ENCODE peak calls at places on chromosomes 1 and 21, in six cellular contexts. Q, B, Z, T, A and F are unnamed samples.

GRCh38 chr21:32022141-32022540 is 149.3 kb downstream of the HUNK start:
- DNase-seq in Q (no peak), B (no peak), Z (no peak), T (no peak), A (no peak), F (no peak)

GRCh38 chr1:20981903-20982695 is 194.6 kb downstream of the EIF4G3 start:
- DNase-seq in Q (no peak), B (no peak), Z (peak), T (no peak), A (no peak), F (no peak)

GRCh38 chr1:184889183-184889582 is 85.1 kb downstream of the NIBAN1 start:
- DNase-seq in Q (no peak), B (no peak), Z (no peak), T (no peak), A (no peak), F (no peak)

GRCh38 chr1:93692983-93693591 is 11.4 kb upstream of the BCAR3 start:
- DNase-seq in Q (no peak), B (peak), Z (peak), T (no peak), A (no peak), F (no peak)

GRCh38 chr1:234913771-234914170 is 214.9 kb downstream of the TOMM20 start:
- DNase-seq in Q (no peak), B (peak), Z (no peak), T (no peak), A (no peak), F (no peak)

GRCh38 chr1:109914587-109915240 is 4.1 kb downstream of the CSF1 start:
- DNase-seq in Q (no peak), B (peak), Z (peak), T (no peak), A (no peak), F (no peak)

GRCh38 chr1:153642161-153642560 is 8.3 kb downstream of the CHTOP start:
- DNase-seq in Q (no peak), B (no peak), Z (no peak), T (no peak), A (no peak), F (no peak)

GRCh38 chr1:67514299-67514698 is 84.1 kb upstream of the SERBP1 start:
- DNase-seq in Q (no peak), B (no peak), Z (no peak), T (no peak), A (no peak), F (no peak)

GRCh38 chr1:160131803-160132565 is 16.4 kb downstream of the ATP1A2 start:
- DNase-seq in Q (peak), B (peak), Z (no peak), T (no peak), A (no peak), F (no peak)

GRCh38 chr1:162206749-162207635 is 137.5 kb downstream of the NOS1AP start:
- DNase-seq in Q (peak), B (peak), Z (peak), T (no peak), A (no peak), F (no peak)

GRCh38 chr1:2228684-2229031 is 539 bp downstream of the SKI start:
- DNase-seq in Q (peak), B (no peak), Z (no peak), T (no peak), A (no peak), F (no peak)

GRCh38 chr1:170619167-170620030 is 44.5 kb upstream of the PRRX1 start:
- DNase-seq in Q (peak), B (no peak), Z (no peak), T (no peak), A (no peak), F (no peak)

GRCh38 chr1:118097622-118098348 is 87.2 kb downstream of the SPAG17 start:
- DNase-seq in Q (no peak), B (no peak), Z (no peak), T (no peak), A (no peak), F (no peak)

GRCh38 chr1:151613275-151613867 is 1.5 kb downstream of the SNX27 start:
- DNase-seq in Q (no peak), B (no peak), Z (no peak), T (peak), A (no peak), F (no peak)

GRCh38 chr1:20956272-20956671 is 169.2 kb upstream of the HP1BP3 start:
- DNase-seq in Q (no peak), B (no peak), Z (no peak), T (no peak), A (no peak), F (no peak)

GRCh38 chr1:3630161-3630611 is 5.4 kb downstream of the TPRG1L start:
- DNase-seq in Q (no peak), B (no peak), Z (no peak), T (no peak), A (no peak), F (no peak)

GRCh38 chr1:76330993-76331603 is 256.6 kb downstream of the ST6GALNAC3 start:
- DNase-seq in Q (peak), B (no peak), Z (peak), T (peak), A (peak), F (no peak)

GRCh38 chr1:61426884-61427283 is 298.1 kb downstream of the TM2D1 start:
- DNase-seq in Q (no peak), B (no peak), Z (no peak), T (no peak), A (no peak), F (no peak)

GRCh38 chr1:94937820-94938219 is 10.9 kb upstream of the CNN3 start:
- DNase-seq in Q (no peak), B (no peak), Z (no peak), T (no peak), A (no peak), F (no peak)

GRCh38 chr1:68801440-68801839 is 304.6 kb upstream of the DEPDC1 start:
- DNase-seq in Q (no peak), B (no peak), Z (no peak), T (no peak), A (no peak), F (no peak)

GRCh38 chr1:68799096-68799495 is 302.2 kb upstream of the DEPDC1 start:
- DNase-seq in Q (no peak), B (no peak), Z (no peak), T (no peak), A (no peak), F (no peak)

GRCh38 chr1:68800182-68800581 is 303.3 kb upstream of the DEPDC1 start:
- DNase-seq in Q (no peak), B (no peak), Z (no peak), T (no peak), A (no peak), F (no peak)

GRCh38 chr1:68795956-68796355 is 299.1 kb upstream of the DEPDC1 start:
- DNase-seq in Q (no peak), B (no peak), Z (no peak), T (no peak), A (no peak), F (no peak)

GRCh38 chr1:68796888-68797287 is 300.0 kb upstream of the DEPDC1 start:
- DNase-seq in Q (no peak), B (no peak), Z (no peak), T (no peak), A (no peak), F (no peak)
- TF ChIP-seq CTCF in Q (no peak), B (no peak), Z (no peak), T (no peak), A (no peak), F (no peak)

GRCh38 chr1:179293340-179294327 is at the start of gene SOAT1:
- DNase-seq in Q (peak), B (peak), Z (peak), T (peak), A (peak), F (peak)
- TF ChIP-seq CTCF in Q (no peak), B (no peak), Z (no peak), T (peak), A (no peak), F (no peak)

GRCh38 chr1:203028784-203029553 is 2.7 kb downstream of the PPFIA4 start:
- DNase-seq in Q (no peak), B (no peak), Z (peak), T (no peak), A (no peak), F (no peak)

GRCh38 chr1:203025721-203026665 is at the start of gene PPFIA4:
- DNase-seq in Q (peak), B (peak), Z (peak), T (peak), A (peak), F (peak)

GRCh38 chr1:203028067-203028783 is 1.9 kb downstream of the PPFIA4 start:
- DNase-seq in Q (no peak), B (no peak), Z (peak), T (no peak), A (no peak), F (no peak)

GRCh38 chr1:203031467-203031866 is 5.2 kb downstream of the PPFIA4 start:
- DNase-seq in Q (no peak), B (no peak), Z (no peak), T (no peak), A (no peak), F (no peak)

GRCh38 chr1:203026666-203027663 is 674 bp downstream of the PPFIA4 start:
- DNase-seq in Q (no peak), B (no peak), Z (no peak), T (no peak), A (no peak), F (no peak)
- TF ChIP-seq CTCF in Q (no peak), B (no peak), Z (no peak), T (peak), A (no peak), F (no peak)

GRCh38 chr1:56434659-56435202 is 144.6 kb downstream of the PLPP3 start:
- DNase-seq in Q (no peak), B (no peak), Z (no peak), T (no peak), A (no peak), F (no peak)
- TF ChIP-seq CTCF in Q (no peak), B (no peak), Z (no peak), T (peak), A (no peak), F (no peak)

GRCh38 chr1:32808580-32808979 is 8.6 kb downstream of the YARS1 start:
- DNase-seq in Q (no peak), B (no peak), Z (no peak), T (no peak), A (no peak), F (no peak)

GRCh38 chr1:32806910-32807523 is 10.1 kb downstream of the YARS1 start:
- DNase-seq in Q (no peak), B (no peak), Z (peak), T (no peak), A (no peak), F (no peak)

GRCh38 chr1:32811265-32811664 is 5.9 kb downstream of the YARS1 start:
- DNase-seq in Q (no peak), B (no peak), Z (no peak), T (no peak), A (no peak), F (no peak)

GRCh38 chr1:32811917-32812316 is 5.2 kb downstream of the YARS1 start:
- DNase-seq in Q (no peak), B (no peak), Z (no peak), T (no peak), A (no peak), F (no peak)

GRCh38 chr1:32810358-32810757 is 6.8 kb downstream of the YARS1 start:
- DNase-seq in Q (no peak), B (no peak), Z (no peak), T (no peak), A (no peak), F (no peak)
- TF ChIP-seq CTCF in Q (no peak), B (no peak), Z (no peak), T (no peak), A (no peak), F (no peak)

GRCh38 chr1:150161747-150162581 is 12.2 kb downstream of the PLEKHO1 start:
- DNase-seq in Q (no peak), B (no peak), Z (no peak), T (peak), A (no peak), F (no peak)
- TF ChIP-seq CTCF in Q (no peak), B (no peak), Z (no peak), T (no peak), A (no peak), F (no peak)

GRCh38 chr1:27538793-27539192 is 48.8 kb upstream of the WASF2 start:
- DNase-seq in Q (no peak), B (no peak), Z (peak), T (no peak), A (no peak), F (no peak)

GRCh38 chr1:27535386-27535785 is 45.4 kb upstream of the WASF2 start:
- DNase-seq in Q (no peak), B (no peak), Z (no peak), T (no peak), A (no peak), F (no peak)

GRCh38 chr1:27536004-27536757 is 46.2 kb upstream of the WASF2 start:
- DNase-seq in Q (no peak), B (no peak), Z (no peak), T (no peak), A (no peak), F (no peak)

GRCh38 chr1:27539901-27540861 is 50.2 kb upstream of the WASF2 start:
- DNase-seq in Q (no peak), B (peak), Z (peak), T (no peak), A (peak), F (no peak)

GRCh38 chr1:27536767-27537166 is 46.8 kb upstream of the WASF2 start:
- DNase-seq in Q (peak), B (no peak), Z (peak), T (peak), A (peak), F (no peak)
- TF ChIP-seq CTCF in Q (no peak), B (no peak), Z (no peak), T (no peak), A (no peak), F (no peak)

GRCh38 chr21:39938086-39938611 is 70.9 kb downstream of the PCP4 start:
- DNase-seq in Q (peak), B (no peak), Z (no peak), T (no peak), A (peak), F (no peak)
- TF ChIP-seq CTCF in Q (no peak), B (no peak), Z (no peak), T (no peak), A (no peak), F (no peak)

GRCh38 chr1:156078728-156079127 is 3.5 kb downstream of the MEX3A start:
- DNase-seq in Q (no peak), B (no peak), Z (no peak), T (no peak), A (no peak), F (no peak)
- TF ChIP-seq CTCF in Q (no peak), B (no peak), Z (no peak), T (no peak), A (no peak), F (no peak)

DNA sequence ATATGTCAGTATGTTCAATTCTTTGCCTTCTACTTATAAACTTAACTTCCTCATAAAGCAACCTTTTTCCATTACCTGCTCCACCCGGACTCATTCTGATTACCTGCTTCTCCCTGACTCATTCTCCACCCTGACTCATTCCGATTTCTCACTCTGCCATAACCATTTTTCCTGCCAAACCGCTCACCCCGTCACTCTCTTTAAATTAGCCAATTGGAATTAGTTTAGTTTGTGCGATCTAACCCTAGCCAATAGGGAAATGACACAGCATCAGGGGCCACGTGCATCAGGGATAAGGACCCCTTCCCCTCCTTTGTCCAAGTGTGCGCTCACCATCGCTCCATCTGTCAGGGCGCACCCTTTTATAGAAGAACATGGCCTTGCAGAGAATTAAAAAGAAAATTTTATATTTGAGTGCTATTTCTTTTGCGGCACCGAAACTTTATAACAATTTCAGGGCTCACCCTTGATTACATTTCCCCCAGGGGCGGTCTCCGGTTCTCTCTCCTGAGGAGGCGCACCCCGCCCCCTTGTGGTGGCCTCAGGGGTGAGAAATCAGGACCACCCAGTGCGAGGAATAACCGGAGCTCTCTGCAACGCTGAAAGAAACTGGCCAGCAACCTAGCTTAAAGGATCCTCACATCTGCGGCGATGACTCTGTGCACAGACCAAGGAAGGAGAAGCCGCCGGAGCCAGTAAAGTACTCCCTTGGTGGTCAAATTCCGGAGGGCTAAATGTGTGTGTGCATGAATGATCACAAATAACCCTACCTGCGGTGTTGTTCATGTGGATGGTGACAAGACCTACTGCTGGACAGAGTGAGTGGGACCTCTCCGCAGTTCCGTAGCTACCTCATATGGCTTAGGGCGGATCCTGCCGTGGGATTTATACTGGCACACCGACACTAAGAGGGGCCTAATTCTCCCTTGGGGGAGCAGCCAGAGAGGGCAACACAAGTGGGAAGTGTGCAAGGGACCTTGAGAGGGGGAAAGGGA is 30.3 kb upstream of the CBR3 start:
- DNase-seq in Q (peak), B (no peak), Z (peak), T (peak), A (no peak), F (no peak)
- TF ChIP-seq CTCF in Q (peak), B (no peak), Z (peak), T (peak), A (peak), F (no peak)